ENCODE peak calls at places on chromosomes 7 and 10, in eight cellular contexts. A, D, L, X, W, U, Z and K are unnamed samples.

GRCh38 chr10:99234739-99235468 is 748 bp downstream of the HPSE2 start:
- DNase-seq in A (no peak), D (peak), L (no peak), X (no peak), W (peak), U (peak), Z (no peak), K (peak)

GRCh38 chr7:119010635-119011034 is 786.1 kb downstream of the ANKRD7 start:
- DNase-seq in A (no peak), D (no peak), L (no peak), X (no peak), W (no peak), U (no peak), Z (no peak), K (no peak)

GRCh38 chr7:81150951-81151361 is 232.1 kb upstream of the SEMA3C start:
- DNase-seq in A (no peak), D (peak), L (no peak), X (no peak), W (no peak), U (peak), Z (no peak), K (no peak)

GRCh38 chr10:68212721-68213352 is 19.1 kb downstream of the ATOH7 start:
- DNase-seq in A (peak), D (no peak), L (no peak), X (peak), W (peak), U (peak), Z (peak), K (peak)

GRCh38 chr10:36344240-36344639 is 702.1 kb upstream of the FZD8 start:
- DNase-seq in A (peak), D (no peak), L (no peak), X (no peak), W (no peak), U (peak), Z (no peak), K (no peak)

GRCh38 chr10:17088118-17088806 is 41.3 kb downstream of the CUBN start:
- DNase-seq in A (peak), D (no peak), L (no peak), X (no peak), W (no peak), U (peak), Z (no peak), K (no peak)

GRCh38 chr10:6610647-6611046 is 30.6 kb upstream of the PRKCQ start:
- DNase-seq in A (no peak), D (no peak), L (no peak), X (no peak), W (no peak), U (no peak), Z (no peak), K (no peak)

GRCh38 chr10:88216976-88217375 is 353.6 kb downstream of the PTEN start:
- DNase-seq in A (no peak), D (no peak), L (no peak), X (peak), W (no peak), U (no peak), Z (no peak), K (no peak)

GRCh38 chr7:157235357-157236018 is 96.8 kb downstream of the UBE3C start:
- DNase-seq in A (peak), D (no peak), L (no peak), X (no peak), W (no peak), U (peak), Z (no peak), K (no peak)

GRCh38 chr10:131453772-131454634 is 142.5 kb upstream of the TCERG1L start:
- DNase-seq in A (peak), D (peak), L (peak), X (peak), W (peak), U (peak), Z (peak), K (peak)

GRCh38 chr10:31754803-31755624 is 173.6 kb downstream of the ARHGAP12 start:
- DNase-seq in A (peak), D (peak), L (no peak), X (no peak), W (peak), U (peak), Z (no peak), K (no peak)

GRCh38 chr10:89295597-89295996 is 6.2 kb upstream of the IFIT2 start:
- DNase-seq in A (no peak), D (no peak), L (no peak), X (no peak), W (no peak), U (peak), Z (no peak), K (peak)

GRCh38 chr10:112526130-112526529 is 79.1 kb downstream of the VTI1A start:
- DNase-seq in A (peak), D (no peak), L (no peak), X (no peak), W (no peak), U (peak), Z (no peak), K (no peak)

GRCh38 chr7:111041577-111041976 is 49.4 kb upstream of the LRRN3 start:
- DNase-seq in A (no peak), D (no peak), L (no peak), X (no peak), W (no peak), U (no peak), Z (no peak), K (no peak)

GRCh38 chr10:3347413-3348147 is 175.0 kb upstream of the PITRM1 start:
- DNase-seq in A (no peak), D (no peak), L (no peak), X (no peak), W (no peak), U (no peak), Z (no peak), K (no peak)

GRCh38 chr10:132464256-132465192 is 67.5 kb downstream of the PWWP2B start:
- DNase-seq in A (no peak), D (no peak), L (no peak), X (no peak), W (no peak), U (peak), Z (no peak), K (peak)

GRCh38 chr7:131522325-131522920 is 34.0 kb downstream of the PODXL start:
- DNase-seq in A (no peak), D (peak), L (no peak), X (no peak), W (no peak), U (no peak), Z (no peak), K (no peak)

GRCh38 chr10:21475393-21475792 is 50.1 kb downstream of the SKIDA1 start:
- DNase-seq in A (no peak), D (no peak), L (no peak), X (no peak), W (no peak), U (no peak), Z (no peak), K (no peak)

GRCh38 chr7:1193593-1194424 is 33.8 kb upstream of the ZFAND2A start:
- DNase-seq in A (peak), D (peak), L (peak), X (peak), W (peak), U (peak), Z (peak), K (peak)

GRCh38 chr10:21926949-21927348 is 76.6 kb downstream of the DNAJC1 start:
- DNase-seq in A (peak), D (peak), L (no peak), X (no peak), W (no peak), U (peak), Z (no peak), K (peak)

GRCh38 chr7:93146465-93147127 is 1.6 kb downstream of the SAMD9L start:
- DNase-seq in A (no peak), D (no peak), L (no peak), X (no peak), W (no peak), U (peak), Z (no peak), K (no peak)

GRCh38 chr10:33899578-33900531 is 565.4 kb upstream of the NRP1 start:
- DNase-seq in A (peak), D (no peak), L (no peak), X (no peak), W (no peak), U (peak), Z (no peak), K (no peak)

GRCh38 chr10:58704226-58705200 is 191.8 kb downstream of the BICC1 start:
- DNase-seq in A (peak), D (peak), L (no peak), X (no peak), W (no peak), U (peak), Z (no peak), K (no peak)
- TF ChIP-seq EZH2phosphoT487 in A (no peak), D (no peak), L (no peak), X (no peak), W (no peak), U (no peak), Z (no peak), K (no peak)

DNA sequence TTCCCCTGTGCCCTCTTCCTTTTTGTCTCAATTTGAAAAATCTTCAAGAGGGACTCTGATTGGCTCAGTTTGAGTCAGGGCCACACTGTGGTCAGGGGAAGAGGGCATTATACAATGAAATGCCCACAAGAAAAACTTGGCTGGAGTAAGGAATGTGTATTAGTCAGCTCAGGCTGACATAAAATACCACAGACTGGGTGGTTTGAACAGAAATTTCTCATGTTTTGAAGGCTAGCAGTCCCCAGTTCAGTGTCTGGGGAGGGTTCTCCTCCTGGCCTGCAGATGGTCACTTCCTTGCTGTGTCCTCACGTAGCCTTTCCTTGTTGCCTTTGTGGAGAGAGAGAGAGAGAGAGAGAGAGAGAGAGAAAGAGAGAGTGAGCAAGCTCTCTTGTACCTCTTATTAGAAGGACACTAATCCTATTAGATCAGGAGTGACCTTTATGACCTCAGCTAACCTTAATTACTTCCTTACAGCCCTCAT is 25.6 kb upstream of the FAM13C start:
- DNase-seq in A (peak), D (peak), L (no peak), X (no peak), W (no peak), U (peak), Z (no peak), K (no peak)
- TF ChIP-seq EZH2phosphoT487 in A (no peak), D (peak), L (no peak), X (no peak), W (no peak), U (peak), Z (no peak), K (no peak)

DNA sequence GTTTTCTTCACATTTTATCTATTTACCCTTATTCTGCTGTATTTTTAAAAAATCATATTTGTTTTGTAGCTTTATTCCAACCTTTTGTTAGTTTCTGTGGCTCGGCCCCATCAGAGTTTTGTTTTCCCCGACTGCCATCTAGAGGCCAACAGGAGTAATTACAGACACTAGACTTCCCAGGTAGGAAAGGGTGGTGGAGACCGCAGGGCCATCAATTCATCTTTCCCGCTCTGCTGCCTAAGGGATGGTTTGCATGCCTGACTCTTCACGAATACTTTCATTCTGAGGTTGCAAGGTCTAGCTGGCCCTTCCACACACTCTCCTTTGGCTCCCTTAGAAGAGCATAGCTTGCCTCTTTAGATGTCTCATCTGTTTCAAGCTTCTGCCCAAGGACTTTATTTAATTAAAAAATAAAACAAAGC is 38.3 kb downstream of the LYZL2 start:
- DNase-seq in A (peak), D (peak), L (peak), X (peak), W (peak), U (peak), Z (peak), K (peak)
- TF ChIP-seq EZH2phosphoT487 in A (no peak), D (no peak), L (no peak), X (no peak), W (no peak), U (no peak), Z (no peak), K (no peak)

GRCh38 chr10:14010083-14010551 is 320.6 kb downstream of the FRMD4A start:
- DNase-seq in A (no peak), D (peak), L (no peak), X (no peak), W (peak), U (peak), Z (no peak), K (no peak)
- TF ChIP-seq EZH2phosphoT487 in A (no peak), D (no peak), L (no peak), X (no peak), W (no peak), U (no peak), Z (no peak), K (no peak)

GRCh38 chr7:155009570-155010157 is 6.7 kb upstream of the PAXIP1 start:
- DNase-seq in A (peak), D (peak), L (peak), X (peak), W (peak), U (no peak), Z (peak), K (no peak)
- TF ChIP-seq EZH2phosphoT487 in A (no peak), D (no peak), L (no peak), X (no peak), W (no peak), U (no peak), Z (no peak), K (no peak)